ENCODE peak calls at places on chromosome 3, in seven cellular contexts. A is IMR-90, K is GM23248, B is H9, Z is mammary epithelial cell, Y is fibroblast of lung, C is PC-3. X is an unnamed sample. For H3K9me3 and H4K20me1, the result is how much of the 10 kb centered on the place peaks cover.

GRCh38 chr3:185335799-185336198 is 27.1 kb upstream of the MAP3K13 start:
- DNase-seq in K (peak), Y (no peak), Z (peak), C (peak), B (no peak), A (peak), X (peak)

GRCh38 chr3:98900265-98901031 is 1.0 kb downstream of the DCBLD2 start:
- DNase-seq in B (no peak), Z (no peak), A (no peak), Y (no peak), C (no peak), K (no peak), X (no peak)

GRCh38 chr3:178451799-178452198 is 84.4 kb upstream of the KCNMB2 start:
- DNase-seq in B (no peak), A (no peak), Z (no peak), C (no peak), K (no peak), Y (no peak), X (no peak)

GRCh38 chr3:107212709-107213664 is 164.3 kb upstream of the CCDC54 start:
- DNase-seq in B (no peak), A (peak), Y (peak), Z (no peak), C (no peak), K (no peak), X (peak)

GRCh38 chr3:10558726-10559125 is 53.3 kb upstream of the ATP2B2 start:
- DNase-seq in C (no peak), A (no peak), K (no peak), B (no peak), Y (no peak), Z (no peak), X (no peak)

GRCh38 chr3:38116471-38117162 is 20.3 kb downstream of the ACAA1 start:
- DNase-seq in Z (no peak), K (peak), Y (no peak), A (no peak), C (peak), B (no peak), X (no peak)

GRCh38 chr3:103048371-103048722 is 613.5 kb downstream of the ZPLD1 start:
- DNase-seq in Z (no peak), B (no peak), K (no peak), A (no peak), Y (no peak), C (no peak), X (peak)

GRCh38 chr3:28139288-28139687 is 102.1 kb upstream of the CMC1 start:
- DNase-seq in C (no peak), Y (peak), A (no peak), B (no peak), Z (no peak), K (no peak), X (no peak)

GRCh38 chr3:139087621-139088020 is 42.9 kb upstream of the PRR23C start:
- DNase-seq in K (no peak), B (no peak), Y (no peak), Z (no peak), A (no peak), C (no peak), X (no peak)

DNA sequence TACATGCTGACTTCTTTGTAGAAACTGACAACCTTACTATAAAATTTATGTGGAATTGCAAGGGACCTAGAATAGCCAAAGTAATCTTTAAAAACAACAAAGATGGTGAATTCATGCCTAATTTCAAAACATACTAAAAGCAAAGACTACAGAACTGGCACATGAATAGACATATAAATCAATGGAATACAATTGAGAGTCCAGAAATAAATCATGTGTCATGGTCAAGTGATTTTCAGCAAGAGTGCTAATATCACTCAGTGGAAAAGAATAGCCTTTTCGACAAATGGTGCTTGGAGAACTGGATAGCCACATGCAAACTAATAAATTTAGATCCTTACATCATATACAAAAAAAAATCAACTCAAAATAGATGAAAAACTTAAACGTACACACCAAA is 8.7 kb downstream of the IMPG2 start:
- DNase-seq in Z (no peak), C (no peak), A (no peak), B (no peak), K (no peak), Y (no peak), X (no peak)
- H3K9me3 ChIP-seq in Z (under half), C (under half), A (under half), B (under half), K (under half), Y (under half), X (under half)

DNA sequence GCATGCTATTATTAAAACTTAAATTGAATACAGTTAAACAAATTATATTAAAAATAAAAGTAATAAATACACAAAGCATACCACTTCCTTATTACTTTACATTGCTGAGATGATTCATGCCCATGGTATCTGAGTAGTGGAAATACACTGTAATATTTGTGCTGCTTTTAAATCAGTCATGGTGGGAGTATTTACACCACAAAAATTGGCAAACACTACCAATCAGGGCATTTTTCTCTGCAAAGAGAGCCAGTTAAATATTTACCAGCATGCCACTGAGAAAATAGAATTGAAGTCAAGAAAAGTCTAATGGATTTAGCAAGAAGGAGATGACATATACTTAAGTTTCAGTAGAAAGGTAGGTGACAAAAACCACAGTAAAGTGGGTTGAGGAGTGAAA is 19.6 kb downstream of the PPARG start:
- DNase-seq in B (no peak), A (peak), Y (peak), Z (peak), K (peak), C (peak), X (peak)
- H3K27ac ChIP-seq in B (no peak), A (peak), Y (no peak), Z (peak), K (no peak), C (peak), X (peak)

GRCh38 chr3:46950661-46951241 is 25.8 kb downstream of the CCDC12 start:
- DNase-seq in A (no peak), C (no peak), Z (no peak), K (no peak), Y (no peak), B (no peak), X (no peak)
- H4K20me1 ChIP-seq in A (half or more), C (half or more), Z (under half), K (under half), Y (under half), B (under half), X (half or more)

GRCh38 chr3:126087552-126088175 is 3.7 kb upstream of the SLC41A3 start:
- DNase-seq in C (no peak), Y (no peak), K (no peak), Z (no peak), A (no peak), B (no peak), X (no peak)
- H3K9me3 ChIP-seq in C (under half), Y (under half), K (under half), Z (under half), A (under half), B (under half), X (under half)

GRCh38 chr3:119330181-119330580 is 36.0 kb downstream of the ARHGAP31 start:
- DNase-seq in A (no peak), K (no peak), B (no peak), C (no peak), Y (no peak), Z (no peak), X (no peak)
- H3K27ac ChIP-seq in A (no peak), K (no peak), B (no peak), C (no peak), Y (no peak), Z (no peak), X (no peak)

DNA sequence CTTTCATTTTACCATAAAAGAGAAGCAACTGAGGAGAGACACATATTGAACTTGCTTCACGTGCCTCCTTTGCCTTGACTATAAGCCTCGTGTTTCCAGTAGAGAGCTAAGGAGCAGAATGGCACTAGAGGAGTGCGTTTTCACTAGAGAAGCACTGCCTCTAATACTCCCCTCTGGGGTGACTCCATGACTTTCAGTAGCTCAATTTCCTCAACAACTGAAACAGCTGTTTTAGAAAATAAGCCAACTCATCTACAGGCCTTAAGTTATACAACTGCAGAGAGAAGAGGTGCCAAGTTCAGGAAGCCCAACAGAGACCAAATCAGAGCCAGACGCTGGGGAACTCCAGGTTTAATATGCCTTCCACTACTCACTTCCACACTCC is 1.9 kb downstream of the UBP1 start:
- DNase-seq in A (peak), B (no peak), K (peak), Y (peak), C (peak), Z (peak), X (peak)
- H4K20me1 ChIP-seq in A (under half), B (under half), K (under half), Y (under half), C (half or more), Z (under half), X (half or more)

DNA sequence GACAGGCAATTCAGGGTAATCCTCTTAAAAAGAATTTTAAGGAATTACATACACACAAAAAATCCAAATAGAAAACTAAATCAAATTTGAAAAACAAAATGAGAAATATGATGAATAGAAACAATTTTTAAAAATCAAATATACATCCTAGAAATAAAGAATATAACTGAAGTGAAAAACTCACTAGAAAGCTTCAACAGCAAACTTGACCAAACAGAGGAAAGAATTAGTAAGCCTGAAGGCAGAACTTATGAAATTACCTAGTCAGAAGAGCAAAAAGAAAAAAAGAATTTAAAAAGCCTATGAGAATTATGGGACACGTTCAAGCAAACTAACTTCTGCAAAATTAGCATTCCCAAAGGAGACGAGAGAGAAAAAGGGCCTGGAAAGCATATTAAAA is 206.1 kb downstream of the PCCB start:
- DNase-seq in Z (no peak), K (no peak), B (no peak), Y (no peak), A (no peak), C (no peak), X (no peak)
- H3K9me3 ChIP-seq in Z (under half), K (under half), B (under half), Y (under half), A (under half), C (under half), X (under half)

GRCh38 chr3:81437683-81438082 is 323.8 kb downstream of the GBE1 start:
- DNase-seq in A (no peak), B (no peak), Y (no peak), Z (no peak), C (no peak), K (no peak), X (no peak)
- H3K27ac ChIP-seq in A (no peak), B (no peak), Y (no peak), Z (no peak), C (no peak), K (no peak), X (no peak)

DNA sequence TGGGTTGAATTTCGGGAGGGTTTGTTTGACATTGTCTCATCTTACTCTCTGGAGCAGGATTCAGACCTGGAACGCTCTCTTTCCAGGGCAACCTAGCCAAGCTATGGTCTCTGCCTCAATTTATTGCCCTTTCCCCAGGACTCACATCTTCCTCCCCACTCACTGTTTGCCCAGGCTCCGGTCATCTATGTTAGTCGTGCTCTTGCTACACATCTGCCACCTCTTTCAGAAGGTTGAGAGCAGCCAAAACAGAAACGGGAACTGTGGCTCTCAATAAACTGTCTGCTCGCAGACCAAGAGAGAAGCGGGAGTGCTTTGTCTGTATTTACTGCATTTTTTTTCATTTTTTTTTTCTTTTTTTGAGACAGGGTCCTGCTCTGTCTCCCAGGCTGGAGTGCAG is 81.6 kb downstream of the ST6GAL1 start:
- DNase-seq in Z (no peak), C (no peak), K (no peak), Y (no peak), B (no peak), A (no peak), X (no peak)
- H4K20me1 ChIP-seq in Z (under half), C (under half), K (under half), Y (under half), B (under half), A (under half), X (under half)